ENCODE peak calls at places on chromosomes 5 and 9, in six cellular contexts. J, H, C, D, Z and Y are unnamed samples.

GRCh38 chr5:143466632-143467031 is 63.1 kb upstream of the NR3C1 start:
- DNase-seq in J (no peak), H (no peak), C (no peak), D (no peak), Z (no peak), Y (no peak)

GRCh38 chr5:140806834-140807775 is at the start of gene PCDHA4:
- DNase-seq in J (peak; percentile 46), H (no peak), C (peak; percentile 80), D (no peak), Z (peak; percentile 88), Y (no peak)

GRCh38 chr9:135440620-135441019 is 39.0 kb upstream of the PPP1R26 start:
- DNase-seq in J (peak; percentile 74), H (no peak), C (no peak), D (peak; percentile 34), Z (no peak), Y (no peak)

GRCh38 chr9:73805111-73805510 is 653.4 kb downstream of the ANXA1 start:
- DNase-seq in J (no peak), H (no peak), C (no peak), D (no peak), Z (no peak), Y (no peak)

GRCh38 chr5:17302138-17302537 is 84.7 kb downstream of the BASP1 start:
- DNase-seq in J (no peak), H (no peak), C (no peak), D (peak; percentile 83), Z (no peak), Y (no peak)

GRCh38 chr9:119366909-119367690 is 2.1 kb downstream of the BRINP1 start:
- DNase-seq in J (peak; percentile 25), H (no peak), C (no peak), D (no peak), Z (no peak), Y (no peak)

GRCh38 chr5:65674749-65675148 is 47.2 kb downstream of the SGTB start:
- DNase-seq in J (no peak), H (no peak), C (no peak), D (peak; percentile 25), Z (no peak), Y (no peak)

GRCh38 chr9:104682642-104683041 is 11.7 kb upstream of the OR13D1 start:
- DNase-seq in J (peak; percentile 73), H (no peak), C (peak; percentile 44), D (peak; percentile 68), Z (peak; percentile 61), Y (peak; percentile 33)

GRCh38 chr9:131734165-131734610 is 5.7 kb downstream of the RAPGEF1 start:
- DNase-seq in J (no peak), H (peak; percentile 23), C (no peak), D (peak; percentile 90), Z (peak; percentile 43), Y (no peak)

GRCh38 chr9:133134419-133135190 is 13.6 kb upstream of the RALGDS start:
- DNase-seq in J (no peak), H (no peak), C (no peak), D (no peak), Z (no peak), Y (no peak)

GRCh38 chr5:15044521-15044920 is 172.9 kb upstream of the ANKH start:
- DNase-seq in J (no peak), H (no peak), C (no peak), D (no peak), Z (no peak), Y (no peak)

GRCh38 chr5:179196420-179197079 is 136.4 kb downstream of the ZNF354C start:
- DNase-seq in J (no peak), H (no peak), C (no peak), D (no peak), Z (no peak), Y (no peak)

GRCh38 chr9:129481824-129482511 is 138.9 kb downstream of the C9orf50 start:
- DNase-seq in J (peak; percentile 90), H (no peak), C (no peak), D (peak; percentile 60), Z (peak; percentile 62), Y (no peak)

GRCh38 chr5:172395483-172395882 is 58.8 kb downstream of the SH3PXD2B start:
- DNase-seq in J (no peak), H (no peak), C (no peak), D (no peak), Z (no peak), Y (no peak)

GRCh38 chr5:87113848-87114247 is 153.8 kb upstream of the RASA1 start:
- DNase-seq in J (no peak), H (no peak), C (no peak), D (peak; percentile 94), Z (no peak), Y (no peak)